ENCODE peak calls at places on chromosomes 1 and 21, in six cellular contexts. C is HAP-1, L is small intestine, R is PC-3, W is astrocyte, F is Karpas-422. O is an unnamed sample.

GRCh38 chr1:32900956-32901822 is at the start of gene TMEM54:
- DNase-seq in R (peak; percentile 76), F (no peak), W (no peak), C (peak; percentile 19), L (peak; percentile 77), O (no peak)

GRCh38 chr1:180167021-180167701 is 12.5 kb downstream of the QSOX1 start:
- DNase-seq in C (no peak), R (no peak), W (no peak), F (peak; percentile 52), L (peak; percentile 17), O (no peak)

GRCh38 chr21:28770867-28771661 is 221.6 kb downstream of the LTN1 start:
- DNase-seq in R (no peak), W (no peak), F (no peak), C (no peak), L (no peak), O (peak; percentile 74)

GRCh38 chr1:91582431-91582921 is 81.8 kb downstream of the CDC7 start:
- DNase-seq in F (no peak), L (peak; percentile 3), W (peak; percentile 98), R (peak; percentile 89), C (no peak), O (peak; percentile 90)

GRCh38 chr1:152699746-152700145 is 1.6 kb downstream of the LCE2A start:
- DNase-seq in R (no peak), F (no peak), C (no peak), W (no peak), L (no peak), O (no peak)

GRCh38 chr21:36828208-36828607 is 129.3 kb downstream of the SIM2 start:
- DNase-seq in L (no peak), C (no peak), R (no peak), W (no peak), F (no peak), O (no peak)

GRCh38 chr1:109547412-109548320 is 749 bp upstream of the GNAI3 start:
- DNase-seq in R (peak; percentile 27), F (peak; percentile 71), C (peak; percentile 32), W (peak; percentile 13), L (peak; percentile 50), O (no peak)

GRCh38 chr1:166974647-166975345 is 544 bp downstream of the ILDR2 start:
- DNase-seq in L (peak; percentile 4), R (no peak), C (no peak), F (peak; percentile 60), W (no peak), O (no peak)

GRCh38 chr1:1959840-1960479 is 40.9 kb upstream of the TMEM52 start:
- DNase-seq in W (peak; percentile 37), C (peak; percentile 84), R (peak; percentile 98), L (peak; percentile 80), F (peak; percentile 91), O (no peak)

GRCh38 chr1:53956308-53957168 is 10.4 kb downstream of the LRRC42 start:
- DNase-seq in L (no peak), C (peak; percentile 32), F (no peak), R (no peak), W (no peak), O (no peak)

GRCh38 chr21:28822882-28823335 is 169.8 kb downstream of the LTN1 start:
- DNase-seq in R (peak; percentile 53), C (no peak), F (no peak), L (peak; percentile 71), W (no peak), O (peak; percentile 80)

GRCh38 chr21:33894736-33895288 is 20.8 kb downstream of the ATP5PO start:
- DNase-seq in R (peak; percentile 90), F (peak; percentile 80), W (peak; percentile 82), C (peak; percentile 91), L (peak; percentile 40), O (peak; percentile 38)

GRCh38 chr1:153534226-153534932 is 1.4 kb downstream of the S100A6 start:
- DNase-seq in R (peak; percentile 81), F (no peak), C (no peak), L (no peak), W (peak; percentile 48), O (no peak)

GRCh38 chr1:108503062-108503740 is 53.1 kb downstream of the NBPF6 start:
- DNase-seq in R (peak; percentile 79), L (no peak), W (peak; percentile 86), C (peak; percentile 21), F (no peak), O (peak; percentile 71)

GRCh38 chr1:145706282-145706681 is 886 bp downstream of the PDZK1 start:
- DNase-seq in R (peak; percentile 99), C (no peak), L (peak; percentile 64), W (peak; percentile 30), F (no peak), O (peak; percentile 57)

GRCh38 chr1:208043690-208044089 is 132.8 kb upstream of the CD34 start:
- DNase-seq in R (no peak), C (no peak), L (no peak), W (no peak), F (no peak), O (no peak)

GRCh38 chr1:17216078-17216477 is 11.2 kb downstream of the PADI1 start:
- DNase-seq in R (no peak), L (no peak), W (no peak), C (no peak), F (no peak), O (no peak)

GRCh38 chr1:5828322-5828935 is 163.8 kb downstream of the NPHP4 start:
- DNase-seq in L (no peak), C (no peak), R (no peak), F (no peak), W (no peak), O (no peak)
- H3K4me3 ChIP-seq in L (no peak overlapping the region), C (no peak overlapping the region), R (no peak overlapping the region), F (no peak overlapping the region), W (no peak overlapping the region), O (no peak overlapping the region)

DNA sequence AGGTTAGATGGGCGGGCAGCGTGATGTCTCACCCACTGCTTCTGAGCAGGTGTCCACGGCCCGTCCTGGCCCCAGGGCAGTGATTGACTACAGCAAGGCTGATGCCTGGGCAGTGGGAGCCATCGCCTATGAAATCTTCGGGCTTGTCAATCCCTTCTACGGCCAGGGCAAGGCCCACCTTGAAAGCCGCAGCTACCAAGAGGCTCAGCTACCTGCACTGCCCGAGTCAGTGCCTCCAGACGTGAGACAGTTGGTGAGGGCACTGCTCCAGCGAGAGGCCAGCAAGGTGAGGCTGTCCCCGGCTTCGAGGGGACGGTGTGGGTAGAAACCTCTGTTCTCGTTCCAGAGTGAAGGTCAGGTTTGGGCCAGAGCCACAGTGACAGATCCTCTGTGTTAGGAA is 12.2 kb downstream of the DDOST start:
- DNase-seq in C (no peak), L (no peak), R (no peak), F (no peak), W (no peak), O (no peak)
- H3K36me3 ChIP-seq in C (peaks cover 55% of the 10 kb centered on the region), L (peaks cover 31% of the 10 kb centered on the region), R (peaks cover 55% of the 10 kb centered on the region), F (peaks cover 21% of the 10 kb centered on the region), W (peaks cover 43% of the 10 kb centered on the region), O (peaks cover 34% of the 10 kb centered on the region)

DNA sequence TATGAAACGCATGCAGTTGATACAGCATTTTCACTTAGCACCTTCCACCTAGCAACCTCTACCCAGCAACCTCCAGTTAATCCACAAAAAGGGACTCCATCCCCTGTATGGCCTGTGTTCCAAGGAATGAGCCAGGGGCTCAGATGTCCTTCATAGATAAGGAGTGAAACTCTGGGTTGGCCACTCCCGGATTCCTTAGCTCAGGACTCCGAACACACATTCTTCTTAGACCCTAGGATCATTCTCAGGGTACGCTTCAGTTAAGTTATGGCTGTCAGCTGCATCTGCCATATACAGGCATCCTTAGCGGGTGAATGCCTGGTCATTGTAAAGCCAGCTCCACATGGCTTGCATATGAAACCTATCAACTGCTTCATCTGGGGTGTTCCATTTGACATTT is 15.9 kb upstream of the IFI6 start:
- DNase-seq in L (no peak), R (no peak), C (no peak), W (no peak), F (no peak), O (no peak)
- H3K4me3 ChIP-seq in L (no peak overlapping the region), R (no peak overlapping the region), C (no peak overlapping the region), W (no peak overlapping the region), F (no peak overlapping the region), O (no peak overlapping the region)

GRCh38 chr1:22678522-22678896 is 25.5 kb downstream of the C1QB start:
- DNase-seq in F (no peak), W (no peak), R (no peak), L (no peak), C (no peak), O (no peak)
- H3K36me3 ChIP-seq in F (no peaks in the 10 kb centered on the region), W (no peaks in the 10 kb centered on the region), R (no peaks in the 10 kb centered on the region), L (no peaks in the 10 kb centered on the region), C (no peaks in the 10 kb centered on the region), O (no peaks in the 10 kb centered on the region)

DNA sequence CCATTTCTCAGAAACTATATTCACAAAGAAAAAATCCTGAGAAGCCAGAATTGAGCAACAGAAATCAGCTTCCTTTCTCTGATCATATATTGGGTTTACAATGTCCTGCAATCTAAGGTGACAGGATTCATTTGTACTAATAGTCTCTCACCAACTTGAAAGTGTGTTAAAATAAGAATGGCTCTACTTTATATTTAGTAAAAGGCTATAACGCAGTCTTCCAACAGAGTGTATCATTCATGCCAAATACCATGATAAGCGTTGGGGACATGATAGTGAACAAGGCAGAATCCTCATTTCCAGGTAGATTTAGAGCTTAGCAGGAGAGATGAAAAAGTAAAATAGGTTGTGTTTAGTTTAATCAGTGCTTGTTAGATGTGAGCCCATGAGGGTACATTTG is 519.2 kb upstream of the ZRANB2 start:
- DNase-seq in W (no peak), F (no peak), R (no peak), L (no peak), C (no peak), O (no peak)
- H3K4me3 ChIP-seq in W (no peak overlapping the region), F (no peak overlapping the region), R (no peak overlapping the region), L (no peak overlapping the region), C (no peak overlapping the region), O (no peak overlapping the region)

DNA sequence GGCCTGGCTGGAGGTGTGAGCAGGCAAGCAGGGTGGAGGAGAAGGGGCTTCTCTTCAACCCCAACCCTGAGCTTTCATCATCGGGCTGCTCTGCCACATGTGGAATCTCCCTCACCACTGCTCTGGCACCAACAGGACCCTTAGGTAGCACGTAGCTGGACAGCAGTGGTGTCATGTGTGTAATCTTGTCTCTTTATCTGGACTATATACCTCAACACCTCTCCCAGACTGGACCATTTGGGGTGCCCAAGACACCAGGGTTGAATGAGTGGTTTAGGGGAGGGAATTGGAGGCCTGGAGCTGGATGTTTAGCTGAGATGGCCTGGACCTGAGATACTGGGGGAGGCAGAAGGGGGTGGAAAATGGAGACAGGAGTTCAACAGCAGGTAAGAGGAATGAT is 63.0 kb downstream of the UBE2T start:
- DNase-seq in R (no peak), C (no peak), L (no peak), F (no peak), W (no peak), O (no peak)
- H3K36me3 ChIP-seq in R (no peaks in the 10 kb centered on the region), C (no peaks in the 10 kb centered on the region), L (no peaks in the 10 kb centered on the region), F (no peaks in the 10 kb centered on the region), W (no peaks in the 10 kb centered on the region), O (no peaks in the 10 kb centered on the region)

GRCh38 chr1:157992813-157993178 is 649 bp upstream of the KIRREL1 start:
- DNase-seq in F (no peak), R (peak; percentile 13), L (no peak), C (no peak), W (peak; percentile 29), O (no peak)
- H3K4me3 ChIP-seq in F (no peak overlapping the region), R (peak overlapping the region; percentile 96), L (peak overlapping the region; percentile 50), C (peak overlapping the region; percentile 72), W (peak overlapping the region; percentile 94), O (peak overlapping the region; percentile 68)

GRCh38 chr1:222657899-222658298 is 40.0 kb downstream of the MIA3 start:
- DNase-seq in R (no peak), W (no peak), F (no peak), L (no peak), C (no peak), O (no peak)
- H3K36me3 ChIP-seq in R (peaks cover 91% of the 10 kb centered on the region), W (peaks cover 64% of the 10 kb centered on the region), F (peaks cover 91% of the 10 kb centered on the region), L (peaks cover 21% of the 10 kb centered on the region), C (peaks cover 94% of the 10 kb centered on the region), O (peaks cover 6% of the 10 kb centered on the region)

GRCh38 chr1:13587256-13588030 is 3.8 kb downstream of the PDPN start:
- DNase-seq in R (no peak), L (no peak), F (no peak), W (peak; percentile 57), C (no peak), O (no peak)
- H3K4me3 ChIP-seq in R (no peak overlapping the region), L (no peak overlapping the region), F (no peak overlapping the region), W (no peak overlapping the region), C (no peak overlapping the region), O (no peak overlapping the region)